ENCODE peak calls at places on chromosome 6, in nine cellular contexts. X, T, P, U, I, Y, A, R and D are unnamed samples.

GRCh38 chr6:92826633-92827032 is 592.7 kb downstream of the EPHA7 start:
- DNase-seq in T (no peak), R (no peak), X (no peak), Y (no peak), A (no peak), U (no peak), I (no peak), P (no peak), D (no peak)

GRCh38 chr6:32415521-32416019 is 8.6 kb upstream of the BTNL2 start:
- DNase-seq in T (peak; percentile 75), X (peak; percentile 80), U (peak; percentile 31), A (peak; percentile 55), Y (peak; percentile 58), P (peak; percentile 55), I (peak; percentile 72), R (peak; percentile 75), D (peak; percentile 34)

GRCh38 chr6:116483616-116484015 is 22.4 kb downstream of the CALHM6 start:
- DNase-seq in X (no peak), U (no peak), I (no peak), R (no peak), Y (no peak), P (no peak), A (no peak), T (no peak), D (no peak)

GRCh38 chr6:4732691-4733315 is 43.4 kb upstream of the CDYL start:
- DNase-seq in U (peak; percentile 59), I (peak; percentile 81), P (no peak), T (no peak), Y (no peak), X (peak; percentile 88), R (peak; percentile 33), A (peak; percentile 93), D (peak; percentile 38)

GRCh38 chr6:164013480-164014208 is 599.1 kb downstream of the QKI start:
- DNase-seq in A (peak; percentile 30), Y (no peak), X (no peak), U (no peak), T (no peak), R (no peak), I (no peak), P (no peak), D (no peak)

GRCh38 chr6:75526502-75527127 is 33.0 kb upstream of the FILIP1 start:
- DNase-seq in T (peak; percentile 69), X (peak; percentile 91), P (peak; percentile 26), R (no peak), A (peak; percentile 52), U (peak; percentile 62), I (peak; percentile 86), Y (peak; percentile 47), D (peak; percentile 45)

GRCh38 chr6:7219310-7219709 is 93.7 kb downstream of the SSR1 start:
- DNase-seq in Y (no peak), A (no peak), T (no peak), X (peak; percentile 40), I (no peak), R (no peak), U (no peak), P (no peak), D (no peak)

GRCh38 chr6:3208775-3209113 is 18.7 kb downstream of the TUBB2B start:
- DNase-seq in R (no peak), P (no peak), X (no peak), T (no peak), I (no peak), A (no peak), U (no peak), Y (no peak), D (no peak)

GRCh38 chr6:137892271-137892708 is 25.2 kb downstream of the TNFAIP3 start:
- DNase-seq in U (no peak), I (peak; percentile 86), T (no peak), Y (no peak), R (no peak), A (peak; percentile 19), X (peak; percentile 77), P (no peak), D (peak; percentile 84)

GRCh38 chr6:166707045-166707444 is 80.0 kb upstream of the RPS6KA2 start:
- DNase-seq in I (peak; percentile 8), A (no peak), P (no peak), Y (peak; percentile 50), U (no peak), R (peak; percentile 69), X (peak; percentile 58), T (peak; percentile 76), D (no peak)

GRCh38 chr6:112181130-112181529 is 73.2 kb downstream of the LAMA4 start:
- DNase-seq in A (no peak), I (no peak), P (no peak), X (no peak), T (no peak), R (no peak), Y (no peak), U (no peak), D (no peak)
- TF ChIP-seq CTCF in A (no peak), I (no peak), P (no peak), X (no peak), T (no peak), R (no peak), Y (no peak), U (no peak), D (no peak)

GRCh38 chr6:40473026-40473425 is 114.1 kb downstream of the LRFN2 start:
- DNase-seq in U (no peak), X (no peak), A (no peak), Y (no peak), I (no peak), R (no peak), T (no peak), P (no peak), D (no peak)

GRCh38 chr6:40474937-40475336 is 112.2 kb downstream of the LRFN2 start:
- DNase-seq in U (no peak), T (no peak), P (no peak), Y (no peak), A (no peak), R (no peak), X (no peak), I (no peak), D (no peak)

GRCh38 chr6:40476673-40477072 is 110.5 kb downstream of the LRFN2 start:
- DNase-seq in Y (no peak), R (no peak), A (no peak), P (no peak), X (no peak), U (no peak), I (no peak), T (no peak), D (no peak)

GRCh38 chr6:40480678-40481077 is 106.5 kb downstream of the LRFN2 start:
- DNase-seq in I (no peak), P (no peak), X (no peak), R (no peak), Y (no peak), A (no peak), U (no peak), T (no peak), D (no peak)

GRCh38 chr6:40477246-40478126 is 109.7 kb downstream of the LRFN2 start:
- DNase-seq in Y (no peak), A (no peak), T (no peak), R (no peak), U (no peak), I (no peak), P (no peak), X (no peak), D (no peak)
- TF ChIP-seq CTCF in Y (no peak), A (no peak), T (no peak), R (no peak), U (no peak), I (no peak), P (no peak), X (no peak), D (no peak)

DNA sequence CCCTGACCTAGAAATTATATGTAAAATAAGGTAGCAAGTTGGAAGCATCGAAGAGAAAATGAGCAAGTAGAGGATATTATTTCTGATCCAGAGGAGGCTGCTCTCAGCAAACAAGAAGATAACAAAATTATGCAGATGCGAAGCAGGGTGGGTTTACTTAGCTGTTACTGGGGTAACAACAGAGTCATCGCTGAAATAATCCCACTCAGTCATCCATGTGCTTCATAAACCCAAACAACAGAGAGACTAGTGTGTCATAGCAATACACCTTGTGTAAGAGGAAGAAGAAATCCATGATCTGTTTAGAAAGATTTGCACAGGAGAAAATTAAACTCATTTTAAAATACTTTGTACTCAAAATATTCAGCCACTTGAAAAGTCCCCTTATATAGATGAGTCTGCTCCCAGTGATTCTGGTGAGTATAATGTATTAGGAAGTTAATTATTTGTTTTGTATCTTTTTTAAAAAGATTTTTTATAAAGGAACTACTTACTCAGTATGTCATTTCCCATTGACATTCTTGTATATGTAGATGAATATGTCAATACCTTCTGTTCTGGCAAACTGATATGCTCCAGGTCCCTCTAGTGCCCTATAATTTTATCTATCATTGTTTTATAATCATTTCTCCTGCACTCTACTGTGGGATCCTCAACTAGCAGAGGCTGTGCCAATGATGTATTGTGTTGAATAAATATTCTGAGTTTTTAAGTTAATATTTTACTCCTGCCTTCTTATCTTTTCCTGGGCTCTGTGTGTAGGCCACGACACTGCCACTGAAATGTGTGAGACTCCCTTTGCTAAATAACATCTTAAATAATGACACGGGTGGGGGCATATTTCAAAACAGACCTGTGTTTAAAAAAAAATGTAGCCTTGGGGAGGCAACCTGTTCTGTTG is 8.6 kb upstream of the HIVEP2 start:
- DNase-seq in R (no peak), T (no peak), I (no peak), X (no peak), Y (no peak), A (no peak), P (no peak), U (no peak), D (no peak)
- TF ChIP-seq CTCF in R (no peak), T (no peak), I (no peak), X (no peak), Y (no peak), A (no peak), P (no peak), U (no peak), D (no peak)

GRCh38 chr6:155495011-155495768 is 39.6 kb upstream of the NOX3 start:
- DNase-seq in T (peak; percentile 25), A (no peak), X (peak; percentile 97), U (peak; percentile 44), R (no peak), P (no peak), I (peak; percentile 91), Y (no peak), D (peak; percentile 88)
- TF ChIP-seq CTCF in T (no peak), A (no peak), X (peak; percentile 78), U (peak; percentile 54), R (no peak), P (no peak), I (peak; percentile 62), Y (no peak), D (peak; percentile 86)